ENCODE peak calls at places on chromosome 13, in five cellular contexts. One of them, this sample, is unnamed.
A peak's percentile ranks its signal among the peaks of the same experiment; 100 is the strongest.

GRCh38 chr13:108816381-108816780 is 187.0 kb downstream of the MYO16 start:
- DNase-seq in MM.1S: no peak
- DNase-seq in neural progenitor cell: no peak
- DNase-seq in HCT116: no peak
- DNase-seq in PC-3: no peak
- DNase-seq in this sample: no peak

GRCh38 chr13:22562116-22562515 is 618.7 kb upstream of the SGCG start:
- DNase-seq in PC-3: no peak
- DNase-seq in neural progenitor cell: no peak
- DNase-seq in HCT116: no peak
- DNase-seq in MM.1S: no peak
- DNase-seq in this sample: no peak

GRCh38 chr13:29081036-29081435 is 260.9 kb downstream of the MTUS2 start:
- DNase-seq in PC-3: no peak
- DNase-seq in HCT116: no peak
- DNase-seq in MM.1S: peak; percentile 30
- DNase-seq in neural progenitor cell: no peak
- DNase-seq in this sample: no peak

GRCh38 chr13:94722596-94722995 is 10.3 kb upstream of the SOX21 start:
- DNase-seq in HCT116: no peak
- DNase-seq in PC-3: no peak
- DNase-seq in MM.1S: no peak
- DNase-seq in neural progenitor cell: peak; percentile 46
- DNase-seq in this sample: no peak

GRCh38 chr13:89763011-89763410 is 1584.5 kb upstream of the MIR17HG start:
- DNase-seq in PC-3: peak; percentile 35
- DNase-seq in MM.1S: no peak
- DNase-seq in HCT116: no peak
- DNase-seq in neural progenitor cell: no peak
- DNase-seq in this sample: no peak

GRCh38 chr13:43737524-43737923 is 49.2 kb downstream of the ENOX1 start:
- DNase-seq in neural progenitor cell: no peak
- DNase-seq in MM.1S: no peak
- DNase-seq in PC-3: no peak
- DNase-seq in HCT116: no peak
- DNase-seq in this sample: no peak

GRCh38 chr13:40146586-40147240 is 491.3 kb downstream of the COG6 start:
- DNase-seq in neural progenitor cell: no peak
- DNase-seq in HCT116: no peak
- DNase-seq in MM.1S: no peak
- DNase-seq in PC-3: no peak
- DNase-seq in this sample: no peak

GRCh38 chr13:45873491-45874360 is 22.2 kb upstream of the SIAH3 start:
- DNase-seq in neural progenitor cell: peak; percentile 33
- DNase-seq in PC-3: peak; percentile 63
- DNase-seq in MM.1S: no peak
- DNase-seq in HCT116: peak; percentile 50
- DNase-seq in this sample: no peak

GRCh38 chr13:30807392-30807791 is 72.0 kb downstream of the ALOX5AP start:
- DNase-seq in HCT116: no peak
- DNase-seq in neural progenitor cell: no peak
- DNase-seq in MM.1S: no peak
- DNase-seq in PC-3: no peak
- DNase-seq in this sample: no peak

GRCh38 chr13:33236021-33236420 is 49.5 kb downstream of the STARD13 start:
- DNase-seq in MM.1S: no peak
- DNase-seq in HCT116: no peak
- DNase-seq in neural progenitor cell: no peak
- DNase-seq in PC-3: peak; percentile 85
- DNase-seq in this sample: no peak

GRCh38 chr13:76697277-76697676 is 188.9 kb downstream of the KCTD12 start:
- DNase-seq in HCT116: no peak
- DNase-seq in MM.1S: no peak
- DNase-seq in PC-3: no peak
- DNase-seq in neural progenitor cell: no peak
- DNase-seq in this sample: no peak

GRCh38 chr13:44848956-44849748 is 140.1 kb downstream of the NUFIP1 start:
- DNase-seq in neural progenitor cell: no peak
- DNase-seq in MM.1S: no peak
- DNase-seq in HCT116: no peak
- DNase-seq in PC-3: no peak
- DNase-seq in this sample: no peak

GRCh38 chr13:108226184-108226583 is 8.0 kb downstream of the ABHD13 start:
- DNase-seq in PC-3: no peak
- DNase-seq in MM.1S: no peak
- DNase-seq in neural progenitor cell: no peak
- DNase-seq in HCT116: no peak
- DNase-seq in this sample: peak; percentile 17

GRCh38 chr13:23656637-23657036 is 86.4 kb downstream of the TNFRSF19 start:
- DNase-seq in neural progenitor cell: no peak
- DNase-seq in HCT116: no peak
- DNase-seq in MM.1S: no peak
- DNase-seq in PC-3: no peak
- DNase-seq in this sample: no peak

GRCh38 chr13:52845334-52845761 is 3.1 kb downstream of the PCDH8 start:
- DNase-seq in HCT116: no peak
- DNase-seq in PC-3: no peak
- DNase-seq in MM.1S: no peak
- DNase-seq in neural progenitor cell: peak; percentile 56
- DNase-seq in this sample: no peak

GRCh38 chr13:73223372-73223781 is 164.6 kb downstream of the KLF5 start:
- DNase-seq in HCT116: no peak
- DNase-seq in PC-3: peak; percentile 56
- DNase-seq in neural progenitor cell: no peak
- DNase-seq in MM.1S: peak; percentile 94
- DNase-seq in this sample: no peak

GRCh38 chr13:113996912-113997745 is 23.3 kb upstream of the C13orf46 start:
- DNase-seq in neural progenitor cell: no peak
- DNase-seq in HCT116: no peak
- DNase-seq in MM.1S: no peak
- DNase-seq in PC-3: peak; percentile 68
- DNase-seq in this sample: no peak

GRCh38 chr13:27194895-27195764 is 23.5 kb upstream of the USP12 start:
- DNase-seq in MM.1S: no peak
- DNase-seq in neural progenitor cell: peak; percentile 20
- DNase-seq in HCT116: peak; percentile 96
- DNase-seq in PC-3: peak; percentile 95
- DNase-seq in this sample: peak; percentile 50
- TF ChIP-seq EZH2phosphoT487 in MM.1S: no peak
- TF ChIP-seq EZH2phosphoT487 in neural progenitor cell: no peak
- TF ChIP-seq EZH2phosphoT487 in HCT116: no peak
- TF ChIP-seq EZH2phosphoT487 in PC-3: no peak
- TF ChIP-seq EZH2phosphoT487 in this sample: no peak

DNA sequence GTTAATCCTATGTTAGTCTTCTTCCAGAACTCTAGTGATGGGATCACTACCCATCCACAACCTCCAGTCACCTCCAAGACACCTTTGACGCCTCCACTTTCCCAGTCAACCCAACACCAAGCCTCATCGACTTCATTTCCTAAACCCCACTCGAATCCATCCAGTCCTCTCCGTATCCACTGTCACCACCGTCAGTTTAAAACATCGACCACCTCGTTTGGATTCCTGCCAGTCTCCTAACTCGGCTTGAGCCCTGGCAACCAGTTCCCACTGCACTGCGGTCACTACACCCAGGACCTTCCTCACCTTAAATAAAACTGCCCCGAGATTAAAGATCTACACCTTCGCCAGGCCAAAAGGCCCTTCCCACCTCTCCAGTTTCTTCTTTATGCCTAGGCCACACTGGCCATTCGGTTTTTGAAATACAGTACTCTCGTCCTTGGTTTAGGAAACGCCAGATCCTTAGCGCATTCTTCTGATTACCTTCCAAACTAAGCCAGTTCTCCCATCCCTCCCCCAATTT is 1.2 kb downstream of the MTIF3 start:
- DNase-seq in PC-3: peak; percentile 3
- DNase-seq in MM.1S: no peak
- DNase-seq in HCT116: no peak
- DNase-seq in neural progenitor cell: no peak
- DNase-seq in this sample: no peak
- H3K4me3 ChIP-seq in PC-3: peak overlapping the region; percentile 93
- H3K4me3 ChIP-seq in MM.1S: peak overlapping the region; percentile 86
- H3K4me3 ChIP-seq in HCT116: peak overlapping the region; percentile 68
- H3K4me3 ChIP-seq in neural progenitor cell: peak overlapping the region; percentile 98
- H3K4me3 ChIP-seq in this sample: peak overlapping the region; percentile 74

GRCh38 chr13:66219493-66219892 is 1010.6 kb downstream of the PCDH9 start:
- DNase-seq in MM.1S: no peak
- DNase-seq in neural progenitor cell: peak; percentile 76
- DNase-seq in HCT116: no peak
- DNase-seq in PC-3: no peak
- DNase-seq in this sample: no peak

GRCh38 chr13:66214467-66214866 is 1015.7 kb downstream of the PCDH9 start:
- DNase-seq in MM.1S: no peak
- DNase-seq in neural progenitor cell: no peak
- DNase-seq in HCT116: no peak
- DNase-seq in PC-3: no peak
- DNase-seq in this sample: no peak

GRCh38 chr13:66212511-66212910 is 1017.6 kb downstream of the PCDH9 start:
- DNase-seq in HCT116: no peak
- DNase-seq in MM.1S: no peak
- DNase-seq in PC-3: no peak
- DNase-seq in neural progenitor cell: no peak
- DNase-seq in this sample: no peak

GRCh38 chr13:66218583-66218982 is 1011.6 kb downstream of the PCDH9 start:
- DNase-seq in HCT116: no peak
- DNase-seq in MM.1S: no peak
- DNase-seq in PC-3: no peak
- DNase-seq in neural progenitor cell: peak; percentile 47
- DNase-seq in this sample: no peak

DNA sequence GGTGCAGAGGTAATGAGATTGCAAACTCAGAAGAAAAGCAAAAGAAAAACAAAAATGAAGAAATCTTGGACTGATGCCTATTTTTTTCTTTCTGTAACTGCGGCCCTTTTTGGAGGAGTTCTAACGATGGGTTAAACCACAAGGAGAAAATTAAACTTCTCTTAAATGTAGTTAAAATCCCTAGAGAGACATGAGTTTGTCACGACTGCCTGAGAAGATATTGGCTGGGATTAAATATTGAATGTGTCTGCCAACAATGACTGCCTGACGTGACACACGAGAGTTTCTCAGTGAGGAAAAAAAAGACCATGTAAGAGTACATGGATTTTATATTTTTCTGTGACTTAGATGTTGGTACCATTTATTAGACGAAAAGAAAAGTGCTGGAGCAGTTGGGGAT is 1013.4 kb downstream of the PCDH9 start:
- DNase-seq in HCT116: no peak
- DNase-seq in neural progenitor cell: no peak
- DNase-seq in PC-3: no peak
- DNase-seq in MM.1S: no peak
- DNase-seq in this sample: no peak
- H4K20me1 ChIP-seq in HCT116: no peaks in the 10 kb centered on the region
- H4K20me1 ChIP-seq in neural progenitor cell: peaks cover 4% of the 10 kb centered on the region
- H4K20me1 ChIP-seq in PC-3: no peaks in the 10 kb centered on the region
- H4K20me1 ChIP-seq in MM.1S: no peaks in the 10 kb centered on the region
- H4K20me1 ChIP-seq in this sample: no peaks in the 10 kb centered on the region

GRCh38 chr13:99264053-99264452 is 5.9 kb upstream of the GPR18 start:
- DNase-seq in MM.1S: no peak
- DNase-seq in PC-3: no peak
- DNase-seq in HCT116: no peak
- DNase-seq in neural progenitor cell: no peak
- DNase-seq in this sample: no peak

GRCh38 chr13:99263386-99263785 is 5.2 kb upstream of the GPR18 start:
- DNase-seq in neural progenitor cell: no peak
- DNase-seq in HCT116: no peak
- DNase-seq in PC-3: no peak
- DNase-seq in MM.1S: no peak
- DNase-seq in this sample: no peak

GRCh38 chr13:99265823-99266426 is 7.7 kb upstream of the GPR18 start:
- DNase-seq in HCT116: peak; percentile 40
- DNase-seq in neural progenitor cell: peak; percentile 56
- DNase-seq in PC-3: peak; percentile 61
- DNase-seq in MM.1S: peak; percentile 59
- DNase-seq in this sample: peak; percentile 46

GRCh38 chr13:99266827-99267226 is 8.6 kb upstream of the GPR18 start:
- DNase-seq in neural progenitor cell: no peak
- DNase-seq in PC-3: peak; percentile 45
- DNase-seq in HCT116: no peak
- DNase-seq in MM.1S: no peak
- DNase-seq in this sample: no peak

DNA sequence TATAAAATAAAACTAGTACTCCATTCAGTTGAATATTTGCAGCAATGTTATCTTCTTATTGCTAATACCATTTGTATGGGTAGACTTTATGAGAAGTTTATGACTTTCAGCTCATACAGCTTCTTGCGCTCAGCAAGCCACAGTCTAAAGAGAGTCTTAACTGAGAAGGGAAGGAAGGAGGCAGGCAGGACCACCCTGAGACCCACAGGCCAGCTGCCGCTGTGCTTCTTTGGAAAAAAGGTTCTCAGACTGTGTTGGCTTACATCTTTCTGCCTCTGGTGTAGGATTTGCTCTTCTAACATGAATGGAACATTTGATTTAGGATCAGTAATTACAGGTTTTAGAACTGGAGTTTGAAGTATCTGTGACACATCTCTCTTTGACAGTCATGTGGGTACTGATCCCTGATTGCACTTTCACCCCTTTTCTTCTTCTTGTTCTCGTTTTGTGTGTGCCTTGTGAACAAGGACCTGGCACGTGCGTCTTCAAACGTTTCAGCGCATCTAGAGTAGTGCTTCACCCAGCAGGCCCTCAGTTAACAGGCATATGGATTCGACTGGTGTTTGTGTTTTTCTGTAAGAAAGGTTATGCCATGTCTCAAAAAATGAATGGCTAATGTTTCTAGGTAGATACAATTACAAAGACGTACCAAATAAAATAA is 7.1 kb upstream of the GPR18 start:
- DNase-seq in PC-3: no peak
- DNase-seq in HCT116: no peak
- DNase-seq in MM.1S: no peak
- DNase-seq in neural progenitor cell: no peak
- DNase-seq in this sample: no peak
- TF ChIP-seq EZH2phosphoT487 in PC-3: no peak
- TF ChIP-seq EZH2phosphoT487 in HCT116: no peak
- TF ChIP-seq EZH2phosphoT487 in MM.1S: no peak
- TF ChIP-seq EZH2phosphoT487 in neural progenitor cell: no peak
- TF ChIP-seq EZH2phosphoT487 in this sample: no peak

This sample was measured in hepatocyte.